ENCODE peak calls at places on chromosome 11, in nine cellular contexts. I is foreskin fibroblast, U is fibroblast of pulmonary artery, T is osteoblast, H is neural crest cell, L is MM.1S, W is tibial nerve, V is thoracic aorta, P is AG09319. A is an unnamed sample.

GRCh38 chr11:31803813-31804438 is 7.2 kb downstream of the PAX6 start:
- DNase-seq in I (no peak), U (no peak), T (peak), H (peak), L (no peak), W (peak), V (no peak), P (no peak), A (no peak)

GRCh38 chr11:12148882-12149281 is 38.5 kb downstream of the MICAL2 start:
- DNase-seq in I (no peak), U (no peak), T (no peak), H (no peak), L (no peak), W (no peak), V (no peak), P (no peak), A (no peak)

GRCh38 chr11:115363426-115363825 is 140.8 kb downstream of the CADM1 start:
- DNase-seq in I (no peak), U (no peak), T (no peak), H (no peak), L (no peak), W (no peak), V (no peak), P (no peak), A (no peak)

GRCh38 chr11:45305874-45306623 is 19.9 kb upstream of the SYT13 start:
- DNase-seq in I (no peak), U (no peak), T (no peak), H (no peak), L (no peak), W (no peak), V (no peak), P (no peak), A (no peak)

GRCh38 chr11:19766206-19766605 is 53.6 kb downstream of the NAV2 start:
- DNase-seq in I (no peak), U (peak), T (no peak), H (no peak), L (no peak), W (no peak), V (no peak), P (no peak), A (no peak)

GRCh38 chr11:69540118-69541000 is 58.9 kb downstream of the LINC01488 start:
- DNase-seq in I (no peak), U (no peak), T (peak), H (no peak), L (no peak), W (no peak), V (peak), P (no peak), A (no peak)

GRCh38 chr11:83648610-83649467 is 362.7 kb upstream of the CCDC90B start:
- DNase-seq in I (no peak), U (no peak), T (no peak), H (no peak), L (no peak), W (no peak), V (no peak), P (no peak), A (no peak)

GRCh38 chr11:16789560-16790483 is 51.4 kb downstream of the C11orf58 start:
- DNase-seq in I (no peak), U (no peak), T (peak), H (no peak), L (no peak), W (no peak), V (no peak), P (no peak), A (no peak)

GRCh38 chr11:111183706-111184105 is 61.8 kb upstream of the POU2AF2 start:
- DNase-seq in I (peak), U (peak), T (no peak), H (no peak), L (no peak), W (no peak), V (no peak), P (no peak), A (no peak)

GRCh38 chr11:61082161-61082870 is 20.0 kb upstream of the CD5 start:
- DNase-seq in I (no peak), U (no peak), T (no peak), H (no peak), L (no peak), W (no peak), V (no peak), P (no peak), A (no peak)

GRCh38 chr11:71062199-71062598 is 190.2 kb downstream of the SHANK2 start:
- DNase-seq in I (no peak), U (no peak), T (no peak), H (no peak), L (no peak), W (no peak), V (no peak), P (no peak), A (no peak)
- TF ChIP-seq CTCF in I (no peak), U (no peak), T (no peak), H (no peak), L (no peak), W (no peak), V (no peak), P (no peak), A (no peak)

DNA sequence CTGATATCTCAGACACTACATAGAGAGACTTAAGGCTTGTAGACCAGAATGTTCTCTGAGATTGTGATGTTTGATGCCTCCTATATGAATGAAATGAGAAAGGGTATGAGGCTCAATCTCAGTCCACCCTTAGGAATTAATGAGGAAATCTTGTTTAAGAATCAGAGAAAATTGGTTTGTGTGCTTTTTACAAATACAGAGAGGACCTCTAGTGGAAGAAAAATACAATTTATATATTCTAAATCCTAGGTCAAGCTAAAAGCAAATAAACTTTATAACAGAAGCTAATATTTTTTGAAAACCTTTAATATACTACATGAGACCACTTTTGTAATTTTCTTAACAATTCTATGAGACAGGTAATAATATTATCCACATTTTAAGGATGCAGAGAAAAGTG is 5.0 kb upstream of the OR52H1 start:
- DNase-seq in I (no peak), U (no peak), T (no peak), H (no peak), L (peak), W (no peak), V (no peak), P (no peak), A (no peak)
- TF ChIP-seq CTCF in I (no peak), U (peak), T (peak), H (peak), L (peak), W (no peak), V (no peak), P (peak), A (no peak)

GRCh38 chr11:26227311-26227710 is 104.6 kb upstream of the ANO3 start:
- DNase-seq in I (peak), U (peak), T (peak), H (no peak), L (peak), W (no peak), V (no peak), P (peak), A (peak)
- TF ChIP-seq CTCF in I (peak), U (peak), T (peak), H (peak), L (peak), W (peak), V (peak), P (peak), A (peak)

GRCh38 chr11:10308208-10308954 is 3.5 kb downstream of the ADM start:
- DNase-seq in I (no peak), U (no peak), T (no peak), H (no peak), L (peak), W (no peak), V (no peak), P (no peak), A (no peak)
- TF ChIP-seq CTCF in I (no peak), U (no peak), T (no peak), H (peak), L (no peak), W (no peak), V (no peak), P (no peak), A (no peak)